ENCODE peak calls at places on chromosomes 2 and 18, in six cellular contexts. One of them, this sample, is unnamed.

GRCh38 chr2:46970334-46971288 is 55.0 kb upstream of the MCFD2 start:
- DNase-seq in ovary: peak; percentile 59
- DNase-seq in thoracic aorta: peak; percentile 60
- DNase-seq in mesendoderm: no peak
- DNase-seq in effector memory CD4-positive, alpha-beta T cell: no peak
- DNase-seq in kidney: peak; percentile 88
- DNase-seq in this sample: peak; percentile 60

GRCh38 chr2:105287692-105288091 is 41.8 kb downstream of the TGFBRAP1 start:
- DNase-seq in thoracic aorta: no peak
- DNase-seq in ovary: no peak
- DNase-seq in mesendoderm: peak; percentile 70
- DNase-seq in effector memory CD4-positive, alpha-beta T cell: no peak
- DNase-seq in kidney: no peak
- DNase-seq in this sample: peak; percentile 40

GRCh38 chr2:74221091-74221490 is 22.7 kb downstream of the MTHFD2 start:
- DNase-seq in effector memory CD4-positive, alpha-beta T cell: no peak
- DNase-seq in mesendoderm: peak; percentile 53
- DNase-seq in ovary: no peak
- DNase-seq in kidney: no peak
- DNase-seq in thoracic aorta: no peak
- DNase-seq in this sample: no peak

GRCh38 chr2:20543579-20543887 is 96.7 kb downstream of the RHOB start:
- DNase-seq in thoracic aorta: no peak
- DNase-seq in effector memory CD4-positive, alpha-beta T cell: no peak
- DNase-seq in kidney: no peak
- DNase-seq in mesendoderm: no peak
- DNase-seq in ovary: no peak
- DNase-seq in this sample: no peak

GRCh38 chr18:78875268-78875997 is 104.2 kb upstream of the SALL3 start:
- DNase-seq in mesendoderm: peak; percentile 62
- DNase-seq in kidney: no peak
- DNase-seq in thoracic aorta: no peak
- DNase-seq in ovary: no peak
- DNase-seq in effector memory CD4-positive, alpha-beta T cell: no peak
- DNase-seq in this sample: peak; percentile 52

GRCh38 chr2:80547344-80547743 is 242.8 kb upstream of the LRRTM1 start:
- DNase-seq in kidney: no peak
- DNase-seq in ovary: no peak
- DNase-seq in thoracic aorta: no peak
- DNase-seq in effector memory CD4-positive, alpha-beta T cell: no peak
- DNase-seq in mesendoderm: no peak
- DNase-seq in this sample: no peak

GRCh38 chr2:130834923-130835765 is 1.6 kb upstream of the ARHGEF4 start:
- DNase-seq in kidney: peak; percentile 26
- DNase-seq in ovary: no peak
- DNase-seq in effector memory CD4-positive, alpha-beta T cell: no peak
- DNase-seq in mesendoderm: no peak
- DNase-seq in thoracic aorta: no peak
- DNase-seq in this sample: no peak

GRCh38 chr2:54085069-54085468 is 30.3 kb upstream of the ACYP2 start:
- DNase-seq in ovary: no peak
- DNase-seq in effector memory CD4-positive, alpha-beta T cell: no peak
- DNase-seq in thoracic aorta: no peak
- DNase-seq in kidney: no peak
- DNase-seq in mesendoderm: no peak
- DNase-seq in this sample: no peak

GRCh38 chr18:42082415-42083234 is 127.6 kb downstream of the PIK3C3 start:
- DNase-seq in kidney: no peak
- DNase-seq in ovary: no peak
- DNase-seq in mesendoderm: no peak
- DNase-seq in effector memory CD4-positive, alpha-beta T cell: no peak
- DNase-seq in thoracic aorta: no peak
- DNase-seq in this sample: no peak

GRCh38 chr2:101699939-101700442 is 2.5 kb downstream of the MAP4K4 start:
- DNase-seq in mesendoderm: no peak
- DNase-seq in thoracic aorta: no peak
- DNase-seq in effector memory CD4-positive, alpha-beta T cell: no peak
- DNase-seq in ovary: no peak
- DNase-seq in kidney: no peak
- DNase-seq in this sample: no peak

GRCh38 chr2:194962254-194962653 is 694.8 kb upstream of the SLC39A10 start:
- DNase-seq in effector memory CD4-positive, alpha-beta T cell: no peak
- DNase-seq in kidney: no peak
- DNase-seq in ovary: no peak
- DNase-seq in thoracic aorta: no peak
- DNase-seq in mesendoderm: no peak
- DNase-seq in this sample: no peak

GRCh38 chr2:83081835-83082522 is 1377.1 kb downstream of the SUCLG1 start:
- DNase-seq in ovary: no peak
- DNase-seq in kidney: no peak
- DNase-seq in mesendoderm: no peak
- DNase-seq in effector memory CD4-positive, alpha-beta T cell: no peak
- DNase-seq in thoracic aorta: no peak
- DNase-seq in this sample: no peak

GRCh38 chr18:45218436-45218835 is 396.8 kb upstream of the SLC14A2 start:
- DNase-seq in mesendoderm: no peak
- DNase-seq in thoracic aorta: no peak
- DNase-seq in effector memory CD4-positive, alpha-beta T cell: no peak
- DNase-seq in ovary: no peak
- DNase-seq in kidney: no peak
- DNase-seq in this sample: no peak

GRCh38 chr2:141582213-141582612 is 548.6 kb downstream of the LRP1B start:
- DNase-seq in effector memory CD4-positive, alpha-beta T cell: no peak
- DNase-seq in mesendoderm: peak; percentile 44
- DNase-seq in kidney: no peak
- DNase-seq in ovary: no peak
- DNase-seq in thoracic aorta: no peak
- DNase-seq in this sample: no peak

GRCh38 chr2:141590620-141591019 is 540.2 kb downstream of the LRP1B start:
- DNase-seq in thoracic aorta: no peak
- DNase-seq in kidney: no peak
- DNase-seq in effector memory CD4-positive, alpha-beta T cell: no peak
- DNase-seq in ovary: no peak
- DNase-seq in mesendoderm: no peak
- DNase-seq in this sample: no peak

GRCh38 chr2:141591787-141592186 is 539.0 kb downstream of the LRP1B start:
- DNase-seq in thoracic aorta: no peak
- DNase-seq in kidney: no peak
- DNase-seq in effector memory CD4-positive, alpha-beta T cell: no peak
- DNase-seq in mesendoderm: no peak
- DNase-seq in ovary: no peak
- DNase-seq in this sample: no peak

GRCh38 chr2:141589314-141589713 is 541.5 kb downstream of the LRP1B start:
- DNase-seq in ovary: no peak
- DNase-seq in thoracic aorta: no peak
- DNase-seq in effector memory CD4-positive, alpha-beta T cell: no peak
- DNase-seq in mesendoderm: no peak
- DNase-seq in kidney: no peak
- DNase-seq in this sample: no peak

GRCh38 chr2:141586985-141587384 is 543.8 kb downstream of the LRP1B start:
- DNase-seq in thoracic aorta: no peak
- DNase-seq in kidney: no peak
- DNase-seq in effector memory CD4-positive, alpha-beta T cell: no peak
- DNase-seq in mesendoderm: no peak
- DNase-seq in ovary: no peak
- DNase-seq in this sample: no peak
- H3K4me1 ChIP-seq in thoracic aorta: no peaks in the 10 kb centered on the region
- H3K4me1 ChIP-seq in kidney: no peaks in the 10 kb centered on the region
- H3K4me1 ChIP-seq in effector memory CD4-positive, alpha-beta T cell: no peaks in the 10 kb centered on the region
- H3K4me1 ChIP-seq in mesendoderm: no peaks in the 10 kb centered on the region
- H3K4me1 ChIP-seq in ovary: no peaks in the 10 kb centered on the region
- H3K4me1 ChIP-seq in this sample: no peaks in the 10 kb centered on the region

GRCh38 chr2:152620985-152621384 is 96.3 kb downstream of the PRPF40A start:
- DNase-seq in thoracic aorta: no peak
- DNase-seq in ovary: no peak
- DNase-seq in effector memory CD4-positive, alpha-beta T cell: no peak
- DNase-seq in mesendoderm: no peak
- DNase-seq in kidney: no peak
- DNase-seq in this sample: no peak

GRCh38 chr2:152620218-152620617 is 97.0 kb downstream of the PRPF40A start:
- DNase-seq in ovary: no peak
- DNase-seq in effector memory CD4-positive, alpha-beta T cell: no peak
- DNase-seq in kidney: no peak
- DNase-seq in thoracic aorta: no peak
- DNase-seq in mesendoderm: no peak
- DNase-seq in this sample: no peak

GRCh38 chr2:152615177-152615576 is 102.1 kb downstream of the PRPF40A start:
- DNase-seq in thoracic aorta: no peak
- DNase-seq in kidney: no peak
- DNase-seq in ovary: no peak
- DNase-seq in effector memory CD4-positive, alpha-beta T cell: no peak
- DNase-seq in mesendoderm: no peak
- DNase-seq in this sample: no peak

GRCh38 chr2:152618188-152618564 is 99.1 kb downstream of the PRPF40A start:
- DNase-seq in thoracic aorta: no peak
- DNase-seq in effector memory CD4-positive, alpha-beta T cell: no peak
- DNase-seq in kidney: no peak
- DNase-seq in mesendoderm: no peak
- DNase-seq in ovary: no peak
- DNase-seq in this sample: no peak

DNA sequence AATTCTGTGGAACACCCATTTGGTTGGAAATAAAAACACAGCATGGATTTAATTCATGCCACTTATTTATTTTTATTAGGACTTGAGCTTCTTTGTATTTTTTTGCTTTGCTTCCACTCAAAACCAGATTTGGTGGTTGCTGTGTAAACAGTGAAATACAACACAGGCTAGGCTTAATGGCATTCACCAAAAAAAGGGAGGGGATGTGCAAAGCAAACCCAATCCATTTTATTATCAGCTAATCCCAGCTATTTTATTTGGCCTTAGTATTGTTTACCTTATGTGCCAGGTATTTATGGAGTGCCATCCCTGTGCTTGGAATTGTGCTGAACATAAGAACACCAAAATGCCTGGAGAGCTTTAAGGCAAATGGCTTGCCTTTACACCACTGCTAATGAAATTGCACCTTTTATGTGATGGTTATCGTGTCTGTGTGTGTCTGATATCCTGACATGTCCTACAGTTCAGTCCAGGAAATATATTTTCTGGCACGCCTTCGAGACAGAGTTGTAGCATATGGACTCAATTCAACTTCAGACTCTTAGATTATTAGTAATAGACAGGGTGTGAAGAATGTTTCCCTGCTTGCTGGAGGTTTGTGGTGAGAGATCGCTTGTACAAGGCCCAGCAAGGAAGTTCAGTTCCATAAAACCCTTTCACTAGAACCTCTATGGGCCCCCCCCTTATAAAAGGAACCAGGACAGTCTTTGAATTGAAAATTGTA is 99.6 kb downstream of the PRPF40A start:
- DNase-seq in effector memory CD4-positive, alpha-beta T cell: no peak
- DNase-seq in mesendoderm: no peak
- DNase-seq in thoracic aorta: no peak
- DNase-seq in ovary: no peak
- DNase-seq in kidney: no peak
- DNase-seq in this sample: no peak
- H3K36me3 ChIP-seq in effector memory CD4-positive, alpha-beta T cell: no peaks in the 10 kb centered on the region
- H3K36me3 ChIP-seq in mesendoderm: peaks cover 5% of the 10 kb centered on the region
- H3K36me3 ChIP-seq in thoracic aorta: peaks cover 10% of the 10 kb centered on the region
- H3K36me3 ChIP-seq in ovary: no peaks in the 10 kb centered on the region
- H3K36me3 ChIP-seq in kidney: peaks cover 10% of the 10 kb centered on the region
- H3K36me3 ChIP-seq in this sample: no peaks in the 10 kb centered on the region

DNA sequence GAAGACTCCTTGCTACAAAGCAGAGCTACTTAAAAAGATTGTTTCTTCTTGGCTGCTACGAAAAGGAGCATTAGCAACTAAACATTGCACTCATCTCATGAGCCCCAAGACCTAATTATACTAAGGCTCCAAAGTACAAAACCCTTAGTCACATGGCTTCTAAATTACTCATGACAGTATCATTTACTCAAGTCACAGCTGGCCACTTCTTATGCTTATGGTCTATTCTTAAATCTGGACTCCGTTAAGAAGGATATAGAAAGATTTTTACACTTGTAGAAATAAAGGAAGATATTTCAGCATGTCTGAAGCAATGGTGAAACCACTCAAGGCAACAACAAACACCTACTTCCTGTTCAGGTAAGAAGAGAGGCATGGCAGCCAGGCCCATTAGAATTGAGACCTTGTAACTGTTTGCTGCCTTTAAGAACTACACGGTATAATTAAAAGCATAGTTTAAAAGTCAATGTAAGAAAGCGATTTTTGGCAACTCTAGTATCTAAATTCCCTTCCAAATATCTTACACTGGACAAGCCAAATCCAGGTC is 12.7 kb downstream of the ANKRD44 start:
- DNase-seq in mesendoderm: no peak
- DNase-seq in thoracic aorta: no peak
- DNase-seq in kidney: no peak
- DNase-seq in effector memory CD4-positive, alpha-beta T cell: no peak
- DNase-seq in ovary: no peak
- DNase-seq in this sample: no peak
- H3K4me1 ChIP-seq in mesendoderm: no peaks in the 10 kb centered on the region
- H3K4me1 ChIP-seq in thoracic aorta: peaks cover 21% of the 10 kb centered on the region
- H3K4me1 ChIP-seq in kidney: no peaks in the 10 kb centered on the region
- H3K4me1 ChIP-seq in effector memory CD4-positive, alpha-beta T cell: peaks cover 55% of the 10 kb centered on the region
- H3K4me1 ChIP-seq in ovary: no peaks in the 10 kb centered on the region
- H3K4me1 ChIP-seq in this sample: no peaks in the 10 kb centered on the region

DNA sequence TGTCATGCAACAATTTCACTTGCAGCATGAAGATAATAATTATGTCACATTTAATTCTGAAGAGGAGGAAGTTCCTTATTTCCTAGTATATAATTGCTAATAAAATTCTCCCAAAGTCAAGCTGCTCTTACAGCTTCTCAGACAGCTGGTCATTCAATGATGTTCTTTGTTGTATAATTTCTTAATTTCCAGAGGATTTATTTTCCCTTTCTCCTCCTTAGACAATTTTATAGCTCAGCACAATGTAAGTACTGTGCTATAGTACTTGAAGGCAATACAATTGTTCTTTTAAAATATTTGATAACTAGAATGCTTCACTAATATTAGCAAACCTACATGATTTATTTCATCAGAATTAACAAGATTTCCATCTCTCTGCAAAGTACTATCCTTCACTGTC is 73.4 kb downstream of the ROCK1 start:
- DNase-seq in thoracic aorta: no peak
- DNase-seq in effector memory CD4-positive, alpha-beta T cell: no peak
- DNase-seq in mesendoderm: no peak
- DNase-seq in ovary: no peak
- DNase-seq in kidney: no peak
- DNase-seq in this sample: no peak
- H3K36me3 ChIP-seq in thoracic aorta: peaks cover 9% of the 10 kb centered on the region
- H3K36me3 ChIP-seq in effector memory CD4-positive, alpha-beta T cell: peaks cover 33% of the 10 kb centered on the region
- H3K36me3 ChIP-seq in mesendoderm: no peaks in the 10 kb centered on the region
- H3K36me3 ChIP-seq in ovary: no peaks in the 10 kb centered on the region
- H3K36me3 ChIP-seq in kidney: peaks cover 4% of the 10 kb centered on the region
- H3K36me3 ChIP-seq in this sample: no peaks in the 10 kb centered on the region

GRCh38 chr2:190846746-190847145 is 33.9 kb upstream of the GLS start:
- DNase-seq in effector memory CD4-positive, alpha-beta T cell: no peak
- DNase-seq in ovary: no peak
- DNase-seq in kidney: no peak
- DNase-seq in mesendoderm: no peak
- DNase-seq in thoracic aorta: no peak
- DNase-seq in this sample: no peak
- H3K4me1 ChIP-seq in effector memory CD4-positive, alpha-beta T cell: no peaks in the 10 kb centered on the region
- H3K4me1 ChIP-seq in ovary: peaks cover 3% of the 10 kb centered on the region
- H3K4me1 ChIP-seq in kidney: peaks cover 6% of the 10 kb centered on the region
- H3K4me1 ChIP-seq in mesendoderm: no peaks in the 10 kb centered on the region
- H3K4me1 ChIP-seq in thoracic aorta: peaks cover 18% of the 10 kb centered on the region
- H3K4me1 ChIP-seq in this sample: no peaks in the 10 kb centered on the region

This sample was measured in testis.